ENCODE peak calls at places on chromosomes 7 and 10, in five cellular contexts. I is CD8-positive, alpha-beta memory T cell; W is transverse colon; P is mesendoderm; H is epithelial cell of esophagus. Y is an unnamed sample.

GRCh38 chr7:92489634-92490033 is 11.9 kb upstream of the ERVW-1 start:
- DNase-seq in I (no peak), W (no peak), P (peak; percentile 7), H (no peak), Y (no peak)

GRCh38 chr10:125102216-125102615 is 58.1 kb downstream of the CTBP2 start:
- DNase-seq in I (no peak), W (peak; percentile 32), P (peak; percentile 54), H (peak; percentile 71), Y (no peak)

GRCh38 chr10:119423911-119424590 is 118.5 kb downstream of the RGS10 start:
- DNase-seq in I (no peak), W (no peak), P (no peak), H (no peak), Y (no peak)

GRCh38 chr10:2121944-2122343 is 384.6 kb upstream of the ADARB2 start:
- DNase-seq in I (no peak), W (no peak), P (no peak), H (no peak), Y (no peak)

GRCh38 chr7:84638339-84638697 is 443.7 kb upstream of the SEMA3A start:
- DNase-seq in I (no peak), W (no peak), P (no peak), H (no peak), Y (no peak)

GRCh38 chr10:76576276-76576962 is 1061.2 kb downstream of the KCNMA1 start:
- DNase-seq in I (no peak), W (no peak), P (no peak), H (no peak), Y (no peak)

GRCh38 chr10:125028291-125028867 is 86.5 kb downstream of the ZRANB1 start:
- DNase-seq in I (no peak), W (no peak), P (no peak), H (peak; percentile 58), Y (no peak)

GRCh38 chr10:75623310-75623940 is 192.0 kb downstream of the LRMDA start:
- DNase-seq in I (no peak), W (no peak), P (no peak), H (no peak), Y (no peak)

GRCh38 chr10:120794390-120794789 is 56.8 kb upstream of the WDR11 start:
- DNase-seq in I (no peak), W (no peak), P (no peak), H (no peak), Y (no peak)

GRCh38 chr10:79179404-79180309 is 110.9 kb downstream of the ZMIZ1 start:
- DNase-seq in I (no peak), W (no peak), P (peak; percentile 80), H (no peak), Y (no peak)

GRCh38 chr10:11404931-11405330 is 206.5 kb downstream of the USP6NL start:
- DNase-seq in I (no peak), W (no peak), P (no peak), H (no peak), Y (no peak)

GRCh38 chr7:81244213-81244612 is 325.4 kb upstream of the SEMA3C start:
- DNase-seq in I (no peak), W (no peak), P (no peak), H (peak; percentile 62), Y (no peak)

GRCh38 chr10:50552771-50553535 is 70.8 kb downstream of the SGMS1 start:
- DNase-seq in I (peak; percentile 51), W (peak; percentile 34), P (peak; percentile 71), H (peak; percentile 54), Y (no peak)

GRCh38 chr7:155163696-155164095 is 93.6 kb downstream of the HTR5A start:
- DNase-seq in I (no peak), W (no peak), P (no peak), H (no peak), Y (no peak)

GRCh38 chr10:128540806-128541739 is 414.9 kb upstream of the MKI67 start:
- DNase-seq in I (no peak), W (peak; percentile 42), P (peak; percentile 56), H (no peak), Y (no peak)

GRCh38 chr7:150629347-150629746 is 2.8 kb downstream of the GIMAP6 start:
- DNase-seq in I (no peak), W (no peak), P (no peak), H (no peak), Y (no peak)

GRCh38 chr7:76364198-76364584 is 5.4 kb upstream of the YWHAG start:
- DNase-seq in I (no peak), W (no peak), P (peak; percentile 54), H (peak; percentile 79), Y (no peak)

GRCh38 chr10:47299989-47300931 is at the start of gene GDF10:
- DNase-seq in I (no peak), W (no peak), P (peak; percentile 16), H (no peak), Y (no peak)

GRCh38 chr10:17120711-17121110 is 8.9 kb downstream of the CUBN start:
- DNase-seq in I (no peak), W (no peak), P (peak; percentile 83), H (no peak), Y (no peak)

GRCh38 chr10:112548535-112549276 is 101.7 kb downstream of the VTI1A start:
- DNase-seq in I (no peak), W (no peak), P (no peak), H (no peak), Y (no peak)

GRCh38 chr7:40583653-40584424 is 449.0 kb downstream of the SUGCT start:
- DNase-seq in I (no peak), W (no peak), P (no peak), H (peak; percentile 30), Y (no peak)

GRCh38 chr7:38775503-38775902 is 133.5 kb downstream of the VPS41 start:
- DNase-seq in I (no peak), W (no peak), P (peak; percentile 12), H (no peak), Y (no peak)

GRCh38 chr10:74799840-74800239 is 26.6 kb upstream of the KAT6B start:
- DNase-seq in I (no peak), W (no peak), P (no peak), H (peak; percentile 91), Y (no peak)

GRCh38 chr10:24467094-24467493 is 256.6 kb downstream of the ARHGAP21 start:
- DNase-seq in I (no peak), W (no peak), P (no peak), H (no peak), Y (no peak)

GRCh38 chr10:24465899-24466615 is 257.1 kb downstream of the KIAA1217 start:
- DNase-seq in I (no peak), W (peak; percentile 59), P (no peak), H (peak; percentile 97), Y (peak; percentile 96)

GRCh38 chr10:24467605-24468004 is 256.1 kb downstream of the ARHGAP21 start:
- DNase-seq in I (no peak), W (no peak), P (no peak), H (no peak), Y (no peak)

GRCh38 chr10:24465124-24465874 is 256.4 kb downstream of the KIAA1217 start:
- DNase-seq in I (no peak), W (peak; percentile 39), P (no peak), H (peak; percentile 82), Y (no peak)

GRCh38 chr10:24466616-24466949 is 257.1 kb downstream of the ARHGAP21 start:
- DNase-seq in I (no peak), W (no peak), P (no peak), H (peak; percentile 80), Y (no peak)
- H3K4me3 ChIP-seq in I (no peak overlapping the region), W (peak overlapping the region; percentile 30), P (no peak overlapping the region), H (peak overlapping the region; percentile 53), Y (peak overlapping the region; percentile 61)

GRCh38 chr10:90920986-90921643 is at the start of gene ANKRD1:
- DNase-seq in I (no peak), W (no peak), P (peak; percentile 100), H (peak; percentile 93), Y (peak; percentile 96)
- H3K4me3 ChIP-seq in I (no peak within 1 kb of the TSS), W (no peak within 1 kb of the TSS), P (peak within 1 kb of the TSS; percentile 6), H (no peak within 1 kb of the TSS), Y (no peak within 1 kb of the TSS)

DNA sequence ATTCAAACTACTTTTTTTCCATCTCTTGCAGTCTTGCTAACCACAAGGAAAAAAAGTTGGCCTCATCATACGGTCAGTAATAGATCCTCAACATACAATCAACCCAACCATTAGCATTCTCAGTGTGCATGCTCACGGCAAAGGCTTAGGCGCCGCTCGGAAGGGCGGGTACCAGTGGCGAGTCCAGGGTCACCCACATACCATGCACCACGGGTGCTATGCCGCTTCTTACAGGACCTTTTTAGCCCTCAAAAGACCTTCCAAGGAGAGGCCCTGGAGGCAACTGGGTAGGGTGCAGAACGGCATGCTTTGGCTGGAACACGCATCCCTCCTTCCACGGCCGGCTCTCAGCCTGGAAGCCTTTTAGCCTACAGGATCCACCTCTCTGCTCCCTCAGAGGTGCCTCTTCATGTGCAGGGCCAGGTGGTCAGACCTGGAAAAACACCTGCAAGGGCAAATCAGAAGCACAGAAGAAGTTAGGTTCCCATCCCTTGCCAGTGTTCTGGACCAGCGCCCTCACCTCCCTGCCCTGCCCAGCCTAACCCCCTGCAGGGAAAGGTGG is 5.8 kb downstream of the KLF6 start:
- DNase-seq in I (no peak), W (peak; percentile 26), P (no peak), H (peak; percentile 52), Y (no peak)
- H3K4me3 ChIP-seq in I (peak overlapping the region; percentile 93), W (no peak overlapping the region), P (no peak overlapping the region), H (peak overlapping the region; percentile 90), Y (peak overlapping the region; percentile 84)

GRCh38 chr7:1541431-1542162 is 11.1 kb downstream of the MAFK start:
- DNase-seq in I (no peak), W (no peak), P (no peak), H (no peak), Y (no peak)
- H3K4me3 ChIP-seq in I (no peak overlapping the region), W (no peak overlapping the region), P (no peak overlapping the region), H (no peak overlapping the region), Y (no peak overlapping the region)

DNA sequence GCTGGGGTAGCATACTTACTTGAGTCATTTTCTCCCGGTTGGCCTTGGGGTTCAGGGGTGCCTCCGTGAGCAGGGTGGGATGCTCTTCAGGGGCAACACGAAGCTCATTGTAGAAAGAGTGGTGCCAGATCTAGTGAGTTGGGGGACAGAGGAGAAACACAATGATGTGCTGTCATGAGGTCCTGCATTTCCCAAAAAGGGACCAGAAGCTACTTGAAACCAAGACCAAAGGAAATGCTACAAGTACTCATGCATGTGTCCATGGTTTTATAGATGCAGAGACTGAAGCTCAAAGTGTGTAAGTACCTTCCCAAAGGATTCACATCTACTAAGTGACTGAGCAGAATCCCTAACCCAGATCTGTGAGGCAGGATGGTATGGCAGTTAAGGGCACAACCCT is 8.8 kb downstream of the ACTA2 start:
- DNase-seq in I (no peak), W (no peak), P (no peak), H (no peak), Y (no peak)
- H3K4me3 ChIP-seq in I (no peak overlapping the region), W (no peak overlapping the region), P (no peak overlapping the region), H (no peak overlapping the region), Y (no peak overlapping the region)

GRCh38 chr7:134574322-134574721 is 25.4 kb downstream of the AKR1B15 start:
- DNase-seq in I (no peak), W (no peak), P (no peak), H (no peak), Y (no peak)
- H3K4me3 ChIP-seq in I (no peak overlapping the region), W (no peak overlapping the region), P (no peak overlapping the region), H (no peak overlapping the region), Y (no peak overlapping the region)

Y was measured in epithelial cell of proximal tubule.